ENCODE peak calls at places on chromosome 11, in nine cellular contexts. J is ovary; T is breast epithelium; U is CD8-positive, alpha-beta T cell; K is IMR-90; F is transverse colon; B is heart left ventricle; S is lower lobe of right lung; P is prostate gland. H is an unnamed sample. For H3K4me1, the result is how much of the 10 kb centered on the place peaks cover.

GRCh38 chr11:108346451-108346850 is 120.9 kb downstream of the C11orf65 start:
- DNase-seq in U (no peak), B (no peak), F (no peak), S (no peak), J (no peak), P (no peak), K (no peak), T (no peak), H (no peak)

GRCh38 chr11:103942646-103943045 is 93.8 kb upstream of the DDI1 start:
- DNase-seq in K (no peak), T (no peak), F (no peak), P (no peak), S (no peak), B (no peak), U (no peak), J (no peak), H (no peak)

GRCh38 chr11:102330226-102330625 is 12.9 kb downstream of the BIRC3 start:
- DNase-seq in F (no peak), J (no peak), P (no peak), S (no peak), B (no peak), T (no peak), U (no peak), K (peak), H (no peak)

GRCh38 chr11:131037873-131038272 is 121.6 kb upstream of the SNX19 start:
- DNase-seq in U (no peak), T (no peak), F (no peak), K (no peak), B (no peak), P (no peak), J (no peak), S (no peak), H (no peak)

GRCh38 chr11:9506489-9507343 is 45.9 kb downstream of the ZNF143 start:
- DNase-seq in B (peak), T (peak), S (peak), J (peak), P (peak), F (peak), U (peak), K (peak), H (no peak)

GRCh38 chr11:64713781-64714363 is 9.1 kb downstream of the NRXN2 start:
- DNase-seq in K (no peak), J (peak), P (no peak), S (no peak), T (no peak), B (no peak), F (no peak), U (no peak), H (no peak)

GRCh38 chr11:71153005-71153395 is 99.4 kb downstream of the SHANK2 start:
- DNase-seq in B (no peak), F (peak), U (no peak), S (no peak), K (peak), J (peak), T (no peak), P (no peak), H (peak)

GRCh38 chr11:118437736-118438125 is 1.4 kb downstream of the KMT2A start:
- DNase-seq in S (no peak), U (peak), F (peak), B (peak), J (peak), P (peak), K (peak), T (no peak), H (no peak)

GRCh38 chr11:113556036-113556435 is 80.8 kb upstream of the DRD2 start:
- DNase-seq in U (no peak), S (no peak), P (no peak), K (no peak), J (no peak), B (no peak), F (no peak), T (no peak), H (no peak)

GRCh38 chr11:64084146-64084961 is 48.6 kb downstream of the FLRT1 start:
- DNase-seq in P (no peak), F (no peak), J (no peak), K (no peak), U (no peak), T (no peak), S (no peak), B (no peak), H (no peak)

GRCh38 chr11:46248270-46249102 is 29.0 kb upstream of the CREB3L1 start:
- DNase-seq in U (no peak), J (no peak), P (no peak), S (no peak), K (peak), F (no peak), B (no peak), T (no peak), H (no peak)

GRCh38 chr11:21426931-21427330 is 757.5 kb downstream of the NELL1 start:
- DNase-seq in S (no peak), J (no peak), B (no peak), T (no peak), U (no peak), P (no peak), F (no peak), K (no peak), H (no peak)

GRCh38 chr11:120413480-120413879 is 77.3 kb downstream of the ARHGEF12 start:
- DNase-seq in K (peak), T (no peak), J (no peak), B (no peak), U (no peak), S (no peak), P (no peak), F (no peak), H (no peak)

GRCh38 chr11:108496643-108497256 is 1.4 kb downstream of the POGLUT3 start:
- DNase-seq in P (no peak), K (peak), B (no peak), J (no peak), T (no peak), F (no peak), S (no peak), U (no peak), H (no peak)

GRCh38 chr11:69825941-69826340 is 6.7 kb upstream of the FGF3 start:
- DNase-seq in K (no peak), J (no peak), U (no peak), P (no peak), B (no peak), S (no peak), T (no peak), F (no peak), H (no peak)

GRCh38 chr11:78030429-78031325 is 7.6 kb upstream of the KCTD14 start:
- DNase-seq in U (no peak), F (peak), S (peak), K (peak), J (peak), P (peak), T (peak), B (peak), H (peak)

DNA sequence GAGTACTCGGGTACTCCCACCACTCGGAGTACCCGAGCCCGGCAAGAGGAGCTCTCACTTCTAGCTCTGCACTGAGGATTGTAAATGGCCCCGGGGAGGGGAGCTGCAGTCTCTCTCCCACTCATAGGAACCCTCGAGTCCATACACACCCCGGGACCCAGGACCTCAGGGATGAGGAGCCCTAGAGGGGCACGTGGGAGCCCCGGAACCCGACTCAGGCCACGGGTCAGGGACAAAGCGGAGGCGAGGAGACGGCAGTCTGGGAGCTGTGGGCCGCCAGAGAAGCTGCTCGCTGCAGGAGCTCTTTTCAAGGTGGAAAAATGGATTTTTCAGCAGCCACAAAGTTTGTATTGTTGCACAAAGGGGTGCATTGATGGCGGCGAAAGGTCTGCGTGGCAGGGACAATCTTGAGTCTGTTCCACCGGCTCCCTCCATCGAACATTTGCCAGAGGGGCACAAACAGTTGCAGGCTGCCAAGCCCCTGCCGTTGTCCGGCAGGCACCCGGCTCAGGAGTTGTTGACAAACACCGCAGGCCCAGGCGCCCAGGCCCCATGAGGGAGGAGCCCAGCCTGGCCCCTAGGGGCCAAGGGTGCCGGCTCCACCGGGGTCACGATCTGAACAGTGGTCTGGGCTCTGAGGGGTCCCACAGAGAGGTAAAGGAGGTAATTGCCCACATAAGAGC is 5.7 kb upstream of the FLI1 start:
- DNase-seq in K (no peak), T (no peak), B (no peak), U (no peak), J (no peak), S (no peak), P (no peak), F (no peak), H (peak)
- H3K4me3 ChIP-seq in K (no peak), T (no peak), B (no peak), U (no peak), J (no peak), S (no peak), P (no peak), F (no peak), H (no peak)

GRCh38 chr11:73976451-73977151 is 6.0 kb downstream of the UCP2 start:
- DNase-seq in T (peak), F (no peak), B (no peak), U (no peak), J (no peak), P (no peak), K (no peak), S (no peak), H (peak)
- H3K4me1 ChIP-seq in T (under half), F (under half), B (under half), U (half or more), J (under half), P (under half), K (under half), S (half or more), H (under half)

DNA sequence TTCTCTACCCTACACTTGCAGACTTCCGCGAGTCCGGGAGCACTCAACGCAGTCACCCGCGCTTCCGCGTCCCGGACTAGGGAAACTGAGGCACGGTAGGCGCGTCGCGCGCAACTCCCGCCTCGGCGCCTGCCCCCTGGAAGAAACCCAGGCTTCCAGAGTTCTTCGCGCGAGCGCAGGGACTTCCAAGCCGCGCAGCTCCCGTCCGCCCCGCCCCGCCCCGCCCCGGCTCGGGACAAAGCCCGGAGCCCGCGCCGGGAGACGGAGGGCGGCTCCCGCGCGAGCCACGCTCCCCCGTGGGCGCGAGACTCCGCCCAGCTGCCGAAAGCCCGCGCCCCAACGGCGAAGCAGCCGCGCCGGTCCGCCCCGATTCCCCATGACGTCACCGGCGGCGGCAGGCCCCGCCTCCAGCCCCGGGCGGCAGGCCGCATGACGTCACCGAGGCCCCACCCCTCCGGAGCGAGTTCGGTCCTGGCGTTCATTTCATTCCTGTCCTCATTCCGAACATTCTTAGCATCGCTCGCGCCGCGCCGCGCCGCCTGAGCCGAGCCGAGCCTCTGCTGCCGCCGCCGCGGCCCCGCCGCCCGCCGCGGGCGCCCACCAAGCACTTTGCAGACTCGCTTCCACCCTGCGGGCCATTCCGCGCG is at the start of gene TEAD1:
- DNase-seq in T (peak), U (peak), P (peak), J (peak), B (peak), S (peak), K (peak), F (peak), H (peak)
- TF ChIP-seq CTCF in T (no peak), U (no peak), P (peak), J (peak), B (no peak), S (no peak), K (no peak), F (no peak), H (no peak)

DNA sequence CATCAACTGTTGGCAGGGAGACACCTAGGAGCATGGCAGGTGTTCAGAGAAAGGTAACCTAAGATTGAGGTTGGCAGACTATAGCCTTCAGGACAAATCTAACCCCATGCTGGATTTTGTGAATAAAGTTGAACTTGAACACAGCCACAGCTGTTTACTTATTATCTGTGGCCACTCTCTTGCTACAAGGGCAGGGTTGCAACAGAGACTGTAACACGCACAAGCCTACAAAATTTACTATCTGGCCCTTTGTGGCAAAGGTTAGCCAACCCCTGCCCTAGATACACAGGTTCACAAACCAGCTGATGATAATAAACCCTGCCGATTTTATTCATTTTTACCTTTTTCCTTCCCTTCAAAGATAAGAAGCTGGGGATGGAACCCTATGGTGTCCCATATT is 2.5 kb downstream of the THYN1 start:
- DNase-seq in B (no peak), F (no peak), J (no peak), T (no peak), U (no peak), P (no peak), S (no peak), K (no peak), H (no peak)
- H3K4me3 ChIP-seq in B (no peak), F (no peak), J (no peak), T (no peak), U (no peak), P (no peak), S (no peak), K (no peak), H (no peak)

GRCh38 chr11:65781152-65781961 is 581 bp upstream of the AP5B1 start:
- DNase-seq in S (peak), F (peak), J (peak), P (peak), K (no peak), T (no peak), U (no peak), B (no peak), H (peak)
- H3K4me1 ChIP-seq in S (under half), F (under half), J (under half), P (under half), K (under half), T (under half), U (under half), B (under half), H (under half)

GRCh38 chr11:25734592-25735211 is 597.2 kb upstream of the ANO3 start:
- DNase-seq in J (no peak), P (no peak), K (peak), S (no peak), T (no peak), F (no peak), B (no peak), U (no peak), H (no peak)
- TF ChIP-seq CTCF in J (no peak), P (no peak), K (peak), S (peak), T (no peak), F (no peak), B (no peak), U (no peak), H (no peak)

GRCh38 chr11:60922906-60923305 is 1.4 kb upstream of the TMEM132A start:
- DNase-seq in S (no peak), J (no peak), K (no peak), F (no peak), T (no peak), P (no peak), U (no peak), B (no peak), H (no peak)

GRCh38 chr11:60923326-60923725 is 934 bp upstream of the TMEM132A start:
- DNase-seq in J (no peak), K (no peak), F (no peak), S (no peak), U (no peak), T (no peak), B (no peak), P (no peak), H (no peak)

GRCh38 chr11:60924906-60925684 is 835 bp downstream of the TMEM132A start:
- DNase-seq in F (no peak), T (no peak), P (no peak), S (no peak), J (peak), B (no peak), U (no peak), K (no peak), H (no peak)

GRCh38 chr11:60924110-60924905 is at the start of gene TMEM132A:
- DNase-seq in F (peak), T (peak), J (peak), S (peak), U (no peak), P (peak), K (peak), B (peak), H (peak)

GRCh38 chr11:60923800-60924109 is 505 bp upstream of the TMEM132A start:
- DNase-seq in F (no peak), S (no peak), T (no peak), K (no peak), P (no peak), J (no peak), B (no peak), U (no peak), H (no peak)
- H3K4me3 ChIP-seq in F (peak), S (peak), T (peak), K (no peak), P (no peak), J (no peak), B (no peak), U (no peak), H (no peak)

DNA sequence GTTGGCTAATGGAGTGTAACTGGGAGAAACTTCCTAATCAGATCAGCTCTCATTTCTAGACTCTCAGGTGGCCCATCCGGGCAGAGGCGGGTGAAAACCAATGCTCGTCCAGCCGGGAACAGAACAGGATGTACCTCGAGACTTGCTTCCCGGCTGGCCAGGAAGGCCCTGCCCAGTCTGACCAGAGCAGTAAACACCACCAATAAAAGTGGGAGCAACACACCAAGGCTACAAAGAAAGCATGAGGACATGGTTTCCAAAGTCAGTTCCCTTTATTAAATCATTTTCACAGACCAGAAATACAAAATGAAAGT is 940 bp upstream of the TNKS1BP1 start:
- DNase-seq in B (peak), J (peak), T (no peak), S (peak), P (peak), U (no peak), F (peak), K (no peak), H (peak)
- H3K4me1 ChIP-seq in B (under half), J (under half), T (under half), S (under half), P (under half), U (under half), F (under half), K (under half), H (under half)

GRCh38 chr11:125887373-125888324 is at the start of gene HYLS1:
- DNase-seq in F (peak), P (peak), J (peak), S (peak), U (peak), K (peak), T (peak), B (peak), H (peak)
- TF ChIP-seq CTCF in F (no peak), P (peak), J (peak), S (no peak), U (no peak), K (peak), T (no peak), B (peak), H (peak)

GRCh38 chr11:47857485-47858168 is 9.5 kb upstream of the NUP160 start:
- DNase-seq in B (no peak), J (no peak), T (no peak), F (no peak), P (no peak), U (no peak), K (no peak), S (no peak), H (no peak)
- H3K4me3 ChIP-seq in B (no peak), J (no peak), T (no peak), F (no peak), P (no peak), U (no peak), K (no peak), S (no peak), H (no peak)

H was measured in kidney.